ENCODE peak calls at places on chromosomes 2 and 18, in four cellular contexts. Q, S, P and V are unnamed samples.

GRCh38 chr2:13968811-13969210 is 663.7 kb upstream of the LRATD1 start:
- DNase-seq in Q (no peak), S (no peak), P (no peak), V (no peak)

GRCh38 chr18:36942264-36942663 is 113.3 kb downstream of the KIAA1328 start:
- DNase-seq in Q (peak; percentile 53), S (peak; percentile 64), P (no peak), V (peak; percentile 19)

GRCh38 chr18:32998285-32998684 is 225.5 kb upstream of the KLHL14 start:
- DNase-seq in Q (no peak), S (no peak), P (no peak), V (no peak)

GRCh38 chr2:54528311-54528945 is 72.3 kb downstream of the SPTBN1 start:
- DNase-seq in Q (peak; percentile 60), S (no peak), P (no peak), V (no peak)

GRCh38 chr2:12684471-12684936 is 32.2 kb upstream of the TRIB2 start:
- DNase-seq in Q (peak; percentile 63), S (no peak), P (no peak), V (no peak)

GRCh38 chr2:151922845-151923666 is 94.8 kb upstream of the ARL5A start:
- DNase-seq in Q (no peak), S (peak; percentile 34), P (no peak), V (peak; percentile 43)

GRCh38 chr2:166170356-166170755 is 42.5 kb upstream of the SCN1A start:
- DNase-seq in Q (peak; percentile 70), S (no peak), P (no peak), V (no peak)

GRCh38 chr2:200863655-200864205 is 728 bp downstream of the CLK1 start:
- DNase-seq in Q (no peak), S (no peak), P (no peak), V (no peak)

GRCh38 chr18:68121308-68121707 is 593.6 kb downstream of the TMX3 start:
- DNase-seq in Q (peak; percentile 0), S (no peak), P (no peak), V (no peak)

GRCh38 chr18:3494245-3494526 is 44.2 kb downstream of the TGIF1 start:
- DNase-seq in Q (no peak), S (no peak), P (no peak), V (peak; percentile 13)

GRCh38 chr18:59669872-59670657 is 27.2 kb downstream of the CCBE1 start:
- DNase-seq in Q (peak; percentile 78), S (no peak), P (no peak), V (no peak)

GRCh38 chr2:175847128-175847527 is 154.9 kb downstream of the LNPK start:
- DNase-seq in Q (no peak), S (no peak), P (no peak), V (no peak)

GRCh38 chr18:51957001-51957400 is 383.0 kb upstream of the DCC start:
- DNase-seq in Q (no peak), S (no peak), P (no peak), V (no peak)

GRCh38 chr18:21897811-21898210 is 157.2 kb downstream of the MIB1 start:
- DNase-seq in Q (peak; percentile 42), S (peak; percentile 68), P (no peak), V (peak; percentile 56)

GRCh38 chr2:139366659-139367058 is 586.5 kb upstream of the NXPH2 start:
- DNase-seq in Q (no peak), S (no peak), P (no peak), V (no peak)

GRCh38 chr2:8558956-8559355 is 122.9 kb upstream of the ID2 start:
- DNase-seq in Q (no peak), S (no peak), P (no peak), V (no peak)

GRCh38 chr2:133456971-133457370 is 111.3 kb downstream of the NCKAP5 start:
- DNase-seq in Q (no peak), S (no peak), P (no peak), V (no peak)

GRCh38 chr2:119218478-119219064 is 5.1 kb upstream of the STEAP3 start:
- DNase-seq in Q (peak; percentile 74), S (peak; percentile 87), P (no peak), V (peak; percentile 69)

GRCh38 chr2:40256649-40257048 is 195.2 kb downstream of the SLC8A1 start:
- DNase-seq in Q (no peak), S (no peak), P (no peak), V (peak; percentile 12)

GRCh38 chr2:3481736-3482362 is 37.5 kb downstream of the ADI1 start:
- DNase-seq in Q (no peak), S (no peak), P (no peak), V (no peak)

GRCh38 chr18:812123-812672 is at the start of gene YES1:
- DNase-seq in Q (peak; percentile 61), S (peak; percentile 94), P (no peak), V (peak; percentile 78)

GRCh38 chr18:13500227-13500865 is 226.0 kb downstream of the FAM210A start:
- DNase-seq in Q (peak; percentile 57), S (no peak), P (no peak), V (peak; percentile 8)

GRCh38 chr2:26883971-26884370 is 36.0 kb downstream of the DPYSL5 start:
- DNase-seq in Q (no peak), S (no peak), P (no peak), V (no peak)

GRCh38 chr2:109374548-109375130 is 239.1 kb downstream of the SEPTIN10 start:
- DNase-seq in Q (no peak), S (no peak), P (no peak), V (no peak)

GRCh38 chr2:109375656-109376055 is 238.1 kb downstream of the SEPTIN10 start:
- DNase-seq in Q (no peak), S (no peak), P (no peak), V (no peak)

GRCh38 chr2:109372614-109373013 is 241.2 kb downstream of the SEPTIN10 start:
- DNase-seq in Q (no peak), S (no peak), P (no peak), V (no peak)

GRCh38 chr2:109375131-109375561 is 238.6 kb downstream of the SEPTIN10 start:
- DNase-seq in Q (no peak), S (no peak), P (no peak), V (no peak)

DNA sequence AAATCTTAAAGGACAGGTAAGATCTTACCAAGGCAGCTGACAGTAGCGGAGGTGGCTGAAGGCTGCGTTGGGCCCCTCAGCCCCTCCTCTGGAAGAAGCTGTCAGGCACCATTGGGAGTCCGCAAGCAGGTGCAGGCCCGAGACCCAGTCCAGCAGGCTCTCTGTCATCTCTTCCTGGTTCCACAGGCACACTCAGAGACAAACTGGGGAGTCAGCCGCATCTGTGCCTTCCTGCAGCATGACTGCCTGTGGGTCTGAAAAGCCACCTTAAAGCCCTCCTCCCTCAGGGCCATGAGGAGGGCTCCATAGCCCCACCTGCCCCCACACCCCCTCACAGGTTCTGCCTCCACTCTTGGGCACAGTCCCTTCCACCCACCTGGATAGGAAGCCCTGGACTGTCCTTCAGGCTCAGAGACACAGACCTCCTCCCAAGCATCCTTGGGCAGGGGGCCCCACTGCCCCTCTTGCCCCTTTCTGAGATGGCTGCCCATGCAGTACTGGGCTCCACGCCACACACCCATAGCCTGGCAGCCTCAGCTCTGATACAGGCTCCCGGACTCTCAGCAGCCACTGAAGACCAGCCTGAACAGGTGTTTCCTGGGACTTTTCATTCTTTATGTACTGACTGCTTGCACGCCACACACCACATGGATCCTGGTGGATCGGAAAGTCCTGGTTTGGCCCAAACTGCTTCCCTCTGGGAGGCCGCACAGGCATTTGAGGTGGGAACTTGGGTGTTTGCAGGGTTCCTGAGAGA is 239.8 kb downstream of the SEPTIN10 start:
- DNase-seq in Q (no peak), S (no peak), P (no peak), V (no peak)
- TF ChIP-seq RFX5 in Q (no peak), S (no peak), P (no peak), V (no peak)

DNA sequence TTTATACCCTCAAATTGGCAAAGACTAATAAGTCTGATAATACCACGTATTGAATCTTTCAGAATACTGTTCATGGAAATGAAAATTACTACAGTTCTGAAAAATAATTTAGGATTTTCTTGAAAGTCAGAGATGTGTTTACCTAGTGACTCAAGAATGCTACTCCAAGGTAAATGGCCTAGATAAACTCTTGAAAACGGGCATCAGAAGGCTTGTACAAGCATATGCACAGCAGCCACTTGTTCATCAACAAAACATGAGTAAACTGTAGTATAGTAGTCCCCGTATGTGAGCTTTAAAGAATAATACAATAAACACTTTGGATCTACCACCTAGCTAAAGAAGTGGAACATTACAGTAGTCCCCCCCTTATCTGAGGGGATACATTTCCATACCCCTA is 157.5 kb downstream of the THADA start:
- DNase-seq in Q (no peak), S (no peak), P (no peak), V (no peak)
- H3K9ac ChIP-seq in Q (no peak overlapping the region), S (no peak overlapping the region), P (no peak overlapping the region), V (no peak overlapping the region)

GRCh38 chr2:179424571-179424970 is 159.9 kb upstream of the SESTD1 start:
- DNase-seq in Q (no peak), S (no peak), P (no peak), V (no peak)

GRCh38 chr2:179427065-179427464 is 162.4 kb upstream of the SESTD1 start:
- DNase-seq in Q (no peak), S (no peak), P (no peak), V (no peak)

GRCh38 chr2:179429597-179429996 is 165.0 kb upstream of the SESTD1 start:
- DNase-seq in Q (no peak), S (no peak), P (no peak), V (no peak)

GRCh38 chr2:179429060-179429471 is 164.4 kb upstream of the SESTD1 start:
- DNase-seq in Q (no peak), S (no peak), P (no peak), V (no peak)

GRCh38 chr2:179428659-179429058 is 164.0 kb upstream of the SESTD1 start:
- DNase-seq in Q (no peak), S (no peak), P (no peak), V (no peak)
- TF ChIP-seq RFX5 in Q (no peak), S (no peak), P (no peak), V (no peak)

DNA sequence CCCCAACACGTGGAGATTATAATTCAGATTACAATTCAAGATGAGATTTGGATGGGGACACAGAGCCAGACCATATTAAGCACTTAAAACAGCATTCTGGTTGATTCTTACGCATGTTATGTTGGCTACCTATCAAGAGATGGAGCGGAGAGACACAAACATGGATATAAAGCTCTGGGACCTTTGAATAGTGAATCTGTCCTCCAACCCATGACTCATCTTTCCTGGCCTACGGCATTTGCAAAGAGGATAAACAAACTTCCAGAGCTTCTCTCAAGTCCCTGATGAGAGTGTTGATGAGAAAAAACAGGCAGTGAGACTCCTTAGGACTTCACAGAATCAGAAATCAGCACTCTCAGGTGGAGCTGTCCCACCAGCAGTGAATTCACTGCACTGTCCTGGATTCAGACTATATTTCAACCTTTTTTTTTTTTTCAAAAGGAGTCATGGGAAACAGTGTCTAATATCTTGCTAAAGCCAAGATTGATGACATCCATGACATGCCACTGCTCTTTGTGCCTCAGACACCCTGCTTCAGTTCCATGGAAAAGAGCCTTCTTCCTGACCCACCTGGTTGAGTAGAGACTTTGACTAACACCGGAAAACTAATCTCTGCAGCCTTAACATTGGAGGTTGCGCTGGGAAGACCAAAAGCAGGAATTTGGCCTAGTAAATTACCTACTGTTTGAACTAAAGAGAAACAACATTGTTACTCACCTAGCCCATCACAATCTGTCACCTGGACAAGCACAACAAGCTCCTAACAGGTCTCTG is 62.1 kb upstream of the NPAS2 start:
- DNase-seq in Q (peak; percentile 98), S (no peak), P (no peak), V (peak; percentile 66)
- H3K9ac ChIP-seq in Q (no peak overlapping the region), S (no peak overlapping the region), P (no peak overlapping the region), V (no peak overlapping the region)

GRCh38 chr2:214127178-214127970 is 283.5 kb upstream of the VWC2L start:
- DNase-seq in Q (peak; percentile 57), S (no peak), P (no peak), V (no peak)
- TF ChIP-seq RFX5 in Q (no peak), S (no peak), P (no peak), V (no peak)